ENCODE peak calls at places on chromosomes 4 and X, in four cellular contexts. M is HL-60, O is K562, G is GM12878. Z is an unnamed sample.

GRCh38 chr4:100816646-100817045 is 298.8 kb upstream of the EMCN start:
- DNase-seq in M (no peak), O (no peak), G (no peak), Z (no peak)

GRCh38 chrX:154061801-154062200 is 35.7 kb downstream of the MECP2 start:
- DNase-seq in M (no peak), O (no peak), G (no peak), Z (no peak)

GRCh38 chrX:113929004-113929403 is 654.9 kb upstream of the HTR2C start:
- DNase-seq in M (peak), O (peak), G (no peak), Z (no peak)

GRCh38 chr4:7120341-7120740 is 52.5 kb upstream of the GRPEL1 start:
- DNase-seq in M (no peak), O (peak), G (no peak), Z (no peak)

GRCh38 chrX:45769919-45770582 is 569.4 kb upstream of the DIPK2B start:
- DNase-seq in M (peak), O (peak), G (peak), Z (peak)

GRCh38 chrX:8349816-8350544 is 114.7 kb upstream of the VCX3B start:
- DNase-seq in M (no peak), O (no peak), G (no peak), Z (no peak)

GRCh38 chr4:187027231-187027760 is 303.6 kb upstream of the FAT1 start:
- DNase-seq in M (no peak), O (no peak), G (no peak), Z (no peak)

GRCh38 chrX:8971116-8971515 is 62.8 kb downstream of the FAM9B start:
- DNase-seq in M (peak), O (no peak), G (no peak), Z (no peak)

GRCh38 chr4:183244506-183244905 is 75.6 kb downstream of the CLDN22 start:
- DNase-seq in M (no peak), O (no peak), G (no peak), Z (no peak)

GRCh38 chr4:166172619-166173018 is 299.6 kb downstream of the TLL1 start:
- DNase-seq in M (no peak), O (no peak), G (no peak), Z (no peak)

GRCh38 chrX:100381613-100382012 is 28.5 kb downstream of the PCDH19 start:
- DNase-seq in M (no peak), O (no peak), G (no peak), Z (no peak)

GRCh38 chr4:100949350-100949935 is 397.9 kb downstream of the PPP3CA start:
- DNase-seq in M (no peak), O (no peak), G (no peak), Z (no peak)

GRCh38 chrX:13194291-13195103 is 125.4 kb downstream of the ATXN3L start:
- DNase-seq in M (no peak), O (no peak), G (no peak), Z (no peak)

GRCh38 chrX:30027636-30028035 is 187.7 kb upstream of the MAGEB2 start:
- DNase-seq in M (no peak), O (no peak), G (no peak), Z (no peak)

GRCh38 chr4:141560056-141560455 is 76.3 kb upstream of the IL15 start:
- DNase-seq in M (no peak), O (no peak), G (no peak), Z (no peak)

GRCh38 chr4:143667461-143667860 is 33.0 kb downstream of the FREM3 start:
- DNase-seq in M (no peak), O (no peak), G (no peak), Z (no peak)

GRCh38 chrX:52425710-52426245 is 57.0 kb downstream of the XAGE2 start:
- DNase-seq in M (no peak), O (no peak), G (no peak), Z (no peak)

DNA sequence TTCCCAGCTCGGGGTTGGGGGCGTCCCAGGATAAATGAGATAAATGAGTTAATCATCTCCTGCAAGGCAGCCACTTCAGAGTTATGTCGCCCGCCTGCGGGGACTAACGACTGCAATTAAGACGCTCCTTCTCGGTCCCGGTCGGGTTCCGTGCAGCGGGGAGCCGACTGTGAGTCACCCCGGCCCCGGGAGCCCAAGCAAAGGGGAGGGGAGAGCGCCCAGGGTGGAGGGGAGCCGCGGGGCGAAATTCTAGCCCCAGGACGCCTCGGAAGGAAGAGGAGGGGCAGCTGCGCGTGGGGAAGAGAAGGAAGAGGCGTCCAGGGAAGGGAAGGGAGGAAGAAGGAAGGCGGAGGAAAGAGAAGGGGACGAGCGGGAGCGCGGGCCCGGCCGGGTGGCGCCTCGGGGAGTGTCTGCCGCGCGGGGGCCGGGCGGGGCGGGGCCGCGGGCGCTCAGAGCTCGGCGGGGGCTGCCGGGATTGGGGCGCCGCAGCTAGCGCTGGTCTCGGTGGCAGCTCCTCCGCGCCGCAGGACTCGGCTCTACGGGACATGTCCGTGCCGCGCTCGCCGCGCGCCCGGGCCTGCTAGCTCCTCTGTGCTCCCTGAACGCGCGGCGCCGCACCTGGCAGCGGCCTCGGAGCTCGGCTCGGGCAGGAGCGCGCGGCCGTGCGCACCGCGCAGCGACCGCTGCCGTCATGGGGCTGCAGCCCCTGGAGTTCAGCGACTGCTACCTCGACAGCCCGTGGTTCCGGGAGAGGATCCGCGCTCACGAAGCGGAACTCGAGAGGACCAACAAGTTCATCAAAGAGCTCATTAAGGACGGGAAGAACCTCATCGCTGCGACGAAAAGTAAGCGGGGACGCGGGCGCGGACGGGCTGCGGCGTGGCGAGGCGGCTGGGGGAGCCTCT is at the start of gene ARHGAP10:
- DNase-seq in M (peak), O (peak), G (no peak), Z (peak)
- TF ChIP-seq POLR2AphosphoS5 in M (no peak), O (no peak), G (peak), Z (no peak)

GRCh38 chrX:17689971-17690409 is 47.3 kb upstream of the SCML1 start:
- DNase-seq in M (peak), O (peak), G (peak), Z (no peak)
- TF ChIP-seq SPI1 in M (no peak), O (no peak), G (no peak), Z (no peak)

GRCh38 chrX:110022555-110023448 is 19.9 kb downstream of the TMEM164 start:
- DNase-seq in M (no peak), O (no peak), G (no peak), Z (no peak)

GRCh38 chrX:110026099-110026844 is 23.4 kb downstream of the TMEM164 start:
- DNase-seq in M (no peak), O (no peak), G (no peak), Z (no peak)

GRCh38 chrX:110015915-110016314 is 13.0 kb downstream of the TMEM164 start:
- DNase-seq in M (no peak), O (no peak), G (no peak), Z (no peak)

DNA sequence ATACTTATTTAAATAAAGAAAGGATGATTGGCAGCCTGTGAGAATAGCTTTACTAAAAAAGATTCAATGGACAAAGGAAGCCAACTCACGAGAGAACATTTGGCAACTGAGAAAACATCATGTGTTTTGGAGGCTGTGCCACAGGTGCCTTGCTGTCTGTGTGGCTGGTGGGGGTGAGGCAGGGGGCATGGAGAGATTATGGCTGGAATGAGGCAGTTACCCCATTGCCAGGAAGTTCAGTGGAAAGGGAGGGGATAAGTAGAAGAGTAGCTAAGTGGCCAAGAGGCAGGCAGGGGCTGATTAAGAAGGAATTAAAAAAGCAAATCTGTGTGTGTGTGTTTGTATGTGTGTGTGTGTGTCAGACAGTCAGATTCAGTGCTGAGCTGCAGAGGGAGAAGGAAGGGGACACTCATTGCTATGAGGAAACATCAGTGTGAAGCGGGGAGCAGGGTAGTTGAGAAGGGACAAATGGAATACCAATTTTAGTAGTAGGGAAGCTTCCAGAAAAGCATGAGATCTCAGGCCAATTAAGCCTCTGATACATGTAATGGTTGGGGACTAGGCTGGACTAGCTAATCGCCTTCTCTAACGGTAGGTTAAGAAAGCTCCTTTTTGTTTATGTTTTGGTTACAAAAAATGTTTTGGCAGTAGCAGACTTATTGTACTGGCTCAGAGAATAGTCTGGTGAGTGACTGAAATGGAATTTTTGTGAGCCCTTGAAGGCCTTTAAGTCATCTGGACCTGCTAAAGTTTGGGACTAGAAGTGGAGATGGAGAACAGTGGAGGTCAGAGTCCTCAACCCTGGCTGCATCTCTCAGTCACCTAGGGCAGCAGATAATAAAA is 18.5 kb downstream of the TMEM164 start:
- DNase-seq in M (no peak), O (no peak), G (no peak), Z (no peak)
- TF ChIP-seq POLR2AphosphoS5 in M (no peak), O (no peak), G (no peak), Z (no peak)

GRCh38 chr4:105994061-105994460 is 98.8 kb downstream of the NPNT start:
- DNase-seq in M (no peak), O (no peak), G (no peak), Z (no peak)
- TF ChIP-seq SPI1 in M (no peak), O (no peak), G (no peak), Z (no peak)

DNA sequence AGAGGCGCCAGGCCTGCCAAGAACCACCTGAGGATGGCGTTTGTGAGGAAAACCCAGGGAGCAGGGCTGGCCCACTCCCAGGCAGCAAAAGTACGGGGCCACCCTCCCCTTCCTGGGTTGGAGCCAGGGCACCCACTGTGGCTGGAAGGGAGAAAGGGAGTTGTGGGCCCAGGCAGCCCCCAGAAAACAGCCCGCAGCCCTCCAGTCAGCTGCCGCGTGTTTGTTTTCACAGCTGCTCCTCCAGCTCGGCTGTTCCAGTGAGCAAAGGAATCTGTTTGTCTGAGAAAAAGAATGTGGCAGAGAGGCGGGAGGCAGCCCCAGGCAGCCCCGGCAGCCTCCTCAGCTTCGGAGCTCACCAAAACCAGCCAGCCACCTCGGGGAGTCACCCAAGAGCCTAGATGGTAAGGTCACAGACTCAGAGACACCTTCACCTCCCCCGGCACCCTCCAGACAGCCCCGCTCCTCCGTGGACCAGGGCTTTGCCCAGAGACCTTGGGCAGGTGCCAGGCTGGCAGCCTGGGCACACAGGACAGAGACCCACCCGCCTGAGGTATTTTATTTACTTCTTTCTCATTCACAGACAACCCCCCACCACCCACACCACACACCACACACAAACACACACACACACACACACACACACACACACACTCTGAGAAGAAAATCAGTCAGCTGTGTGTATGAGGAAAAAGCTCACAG is 338.1 kb downstream of the BCOR start:
- DNase-seq in M (no peak), O (no peak), G (no peak), Z (no peak)
- TF ChIP-seq POLR2AphosphoS5 in M (no peak), O (no peak), G (no peak), Z (no peak)

DNA sequence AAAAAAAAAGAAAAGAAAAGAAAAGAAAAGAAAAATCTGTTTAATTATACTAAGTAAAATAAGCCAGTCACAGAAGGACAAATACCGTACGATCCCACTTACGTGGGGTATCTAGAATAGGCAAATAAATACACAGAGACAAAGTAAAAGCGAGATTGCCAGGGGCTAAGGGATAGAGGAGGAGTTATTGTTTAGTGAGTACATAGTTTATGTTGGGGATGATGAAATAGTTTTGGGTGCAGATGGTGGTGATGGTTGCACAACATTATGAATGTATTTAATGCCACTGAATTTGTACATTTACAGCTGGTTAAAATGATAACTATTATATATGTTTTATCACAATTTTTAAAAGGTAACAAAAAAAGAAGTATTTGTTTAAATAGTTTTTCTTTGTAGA is 7.1 kb downstream of the CA5B start:
- DNase-seq in M (peak), O (no peak), G (no peak), Z (no peak)
- TF ChIP-seq SPI1 in M (no peak), O (no peak), G (no peak), Z (no peak)

DNA sequence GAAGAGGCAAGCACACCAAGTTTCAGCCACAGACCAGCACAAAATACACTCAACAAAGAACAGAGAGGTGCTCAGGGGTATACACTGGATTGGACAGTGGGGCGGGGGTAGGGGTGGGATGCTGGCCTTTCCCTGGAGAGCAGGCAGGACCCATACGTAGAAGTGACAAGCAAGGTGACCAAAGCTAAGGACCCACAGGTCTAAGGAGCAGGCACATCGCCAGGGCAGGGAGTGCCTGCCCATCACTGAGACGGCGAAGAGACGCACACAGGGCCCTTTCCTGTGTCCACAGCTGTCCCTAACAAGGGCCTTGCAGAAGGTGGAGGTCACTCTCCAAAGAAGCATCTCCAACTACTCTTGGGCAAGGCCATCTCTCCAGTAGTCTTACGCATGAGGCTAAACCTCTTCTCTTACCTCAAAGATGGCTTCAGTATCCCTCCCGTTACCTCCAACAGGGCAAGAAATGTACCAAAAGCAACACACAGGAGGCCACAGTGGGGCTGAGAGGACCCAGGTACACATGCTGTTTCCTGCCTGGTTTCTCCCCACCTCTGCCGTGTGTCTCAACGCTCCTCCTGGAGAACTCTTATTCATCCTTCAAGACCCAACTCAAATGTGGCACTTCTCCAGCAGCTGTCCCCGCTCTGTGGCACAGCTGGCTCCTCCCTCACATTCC is 6.5 kb downstream of the WDR1 start:
- DNase-seq in M (no peak), O (no peak), G (no peak), Z (no peak)
- TF ChIP-seq POLR2AphosphoS5 in M (no peak), O (peak), G (peak), Z (no peak)

GRCh38 chr4:31125496-31125895 is 405.3 kb downstream of the PCDH7 start:
- DNase-seq in M (no peak), O (no peak), G (no peak), Z (no peak)
- TF ChIP-seq SPI1 in M (no peak), O (no peak), G (no peak), Z (no peak)

Z was measured in GM12891.